ENCODE peak calls at places on chromosome 14, in four cellular contexts. One of them, this sample, is unnamed.

GRCh38 chr14:99732436-99733220 is 48.5 kb downstream of the CYP46A1 start:
- DNase-seq in K562: no peak
- DNase-seq in H1: no peak
- DNase-seq in GM12878: no peak
- DNase-seq in this sample: no peak

GRCh38 chr14:95935228-95935822 is 58.7 kb downstream of the TUNAR start:
- DNase-seq in K562: peak
- DNase-seq in H1: no peak
- DNase-seq in GM12878: no peak
- DNase-seq in this sample: peak

GRCh38 chr14:44785096-44785495 is 176.7 kb downstream of the KLHL28 start:
- DNase-seq in K562: no peak
- DNase-seq in H1: no peak
- DNase-seq in GM12878: no peak
- DNase-seq in this sample: no peak

GRCh38 chr14:87049886-87050820 is 942.8 kb downstream of the GALC start:
- DNase-seq in K562: peak
- DNase-seq in H1: peak
- DNase-seq in GM12878: no peak
- DNase-seq in this sample: peak

GRCh38 chr14:61603736-61604135 is 91.6 kb upstream of the HIF1A start:
- DNase-seq in K562: no peak
- DNase-seq in H1: no peak
- DNase-seq in GM12878: no peak
- DNase-seq in this sample: no peak

GRCh38 chr14:29856516-29856915 is 71.1 kb downstream of the PRKD1 start:
- DNase-seq in K562: no peak
- DNase-seq in H1: no peak
- DNase-seq in GM12878: no peak
- DNase-seq in this sample: no peak

GRCh38 chr14:104443391-104444158 is 136.0 kb upstream of the C14orf180 start:
- DNase-seq in K562: no peak
- DNase-seq in H1: peak
- DNase-seq in GM12878: no peak
- DNase-seq in this sample: no peak

GRCh38 chr14:99516156-99517045 is 35.2 kb downstream of the CCNK start:
- DNase-seq in K562: no peak
- DNase-seq in H1: no peak
- DNase-seq in GM12878: no peak
- DNase-seq in this sample: no peak

GRCh38 chr14:59137256-59137655 is 51.2 kb upstream of the DAAM1 start:
- DNase-seq in K562: no peak
- DNase-seq in H1: no peak
- DNase-seq in GM12878: no peak
- DNase-seq in this sample: peak

GRCh38 chr14:74610199-74610865 is 1.7 kb downstream of the LTBP2 start:
- DNase-seq in K562: no peak
- DNase-seq in H1: no peak
- DNase-seq in GM12878: no peak
- DNase-seq in this sample: no peak

GRCh38 chr14:54366726-54367707 is 29.8 kb upstream of the CDKN3 start:
- DNase-seq in K562: no peak
- DNase-seq in H1: peak
- DNase-seq in GM12878: no peak
- DNase-seq in this sample: peak

GRCh38 chr14:91496790-91497189 is 13.3 kb downstream of the PPP4R3A start:
- DNase-seq in K562: no peak
- DNase-seq in H1: no peak
- DNase-seq in GM12878: no peak
- DNase-seq in this sample: peak

GRCh38 chr14:96683575-96684289 is 113.5 kb upstream of the VRK1 start:
- DNase-seq in K562: no peak
- DNase-seq in H1: no peak
- DNase-seq in GM12878: no peak
- DNase-seq in this sample: no peak

GRCh38 chr14:48842785-48843184 is 743.4 kb downstream of the RPS29 start:
- DNase-seq in K562: no peak
- DNase-seq in H1: no peak
- DNase-seq in GM12878: no peak
- DNase-seq in this sample: no peak

GRCh38 chr14:77130386-77130785 is 11.2 kb downstream of the ZDHHC22 start:
- DNase-seq in K562: no peak
- DNase-seq in H1: no peak
- DNase-seq in GM12878: no peak
- DNase-seq in this sample: no peak

GRCh38 chr14:77126461-77126990 is 15.1 kb downstream of the ZDHHC22 start:
- DNase-seq in K562: no peak
- DNase-seq in H1: no peak
- DNase-seq in GM12878: no peak
- DNase-seq in this sample: no peak

GRCh38 chr14:77126074-77126325 is 15.6 kb downstream of the ZDHHC22 start:
- DNase-seq in K562: no peak
- DNase-seq in H1: no peak
- DNase-seq in GM12878: no peak
- DNase-seq in this sample: no peak

GRCh38 chr14:77131206-77131605 is 10.4 kb downstream of the ZDHHC22 start:
- DNase-seq in K562: no peak
- DNase-seq in H1: no peak
- DNase-seq in GM12878: no peak
- DNase-seq in this sample: no peak

GRCh38 chr14:77128414-77128891 is 13.1 kb downstream of the ZDHHC22 start:
- DNase-seq in K562: no peak
- DNase-seq in H1: no peak
- DNase-seq in GM12878: no peak
- DNase-seq in this sample: peak
- TF ChIP-seq BRCA1 in K562: no peak
- TF ChIP-seq BRCA1 in H1: no peak
- TF ChIP-seq BRCA1 in GM12878: no peak
- TF ChIP-seq BRCA1 in this sample: no peak

GRCh38 chr14:101176535-101177205 is 273.1 kb upstream of the RTL1 start:
- DNase-seq in K562: no peak
- DNase-seq in H1: no peak
- DNase-seq in GM12878: no peak
- DNase-seq in this sample: no peak

GRCh38 chr14:101175731-101176534 is 272.4 kb upstream of the RTL1 start:
- DNase-seq in K562: no peak
- DNase-seq in H1: no peak
- DNase-seq in GM12878: no peak
- DNase-seq in this sample: no peak

GRCh38 chr14:101173698-101174521 is 270.4 kb upstream of the RTL1 start:
- DNase-seq in K562: no peak
- DNase-seq in H1: no peak
- DNase-seq in GM12878: no peak
- DNase-seq in this sample: no peak

GRCh38 chr14:101174980-101175606 is 271.6 kb upstream of the RTL1 start:
- DNase-seq in K562: no peak
- DNase-seq in H1: no peak
- DNase-seq in GM12878: no peak
- DNase-seq in this sample: no peak

DNA sequence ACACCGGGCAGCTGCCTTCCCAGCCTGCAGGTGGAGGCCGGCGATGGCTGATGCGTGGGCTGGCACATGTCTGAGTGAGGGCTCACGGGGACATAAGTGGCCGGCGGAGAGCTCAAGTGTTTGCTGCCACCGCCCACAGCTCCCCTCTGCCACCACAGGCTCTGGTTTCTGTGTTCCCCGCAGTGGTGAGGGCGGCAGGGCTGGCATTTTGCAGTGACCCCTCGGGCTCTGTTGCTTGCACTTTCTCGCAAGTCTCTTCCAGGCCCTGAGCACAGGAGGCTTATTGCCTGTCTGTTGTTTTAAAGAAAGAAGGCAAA is 271.0 kb upstream of the RTL1 start:
- DNase-seq in K562: no peak
- DNase-seq in H1: no peak
- DNase-seq in GM12878: no peak
- DNase-seq in this sample: no peak
- TF ChIP-seq BRCA1 in K562: no peak
- TF ChIP-seq BRCA1 in H1: no peak
- TF ChIP-seq BRCA1 in GM12878: no peak
- TF ChIP-seq BRCA1 in this sample: no peak

GRCh38 chr14:68637106-68638021 is 155.5 kb downstream of the ZFP36L1 start:
- DNase-seq in K562: no peak
- DNase-seq in H1: peak
- DNase-seq in GM12878: no peak
- DNase-seq in this sample: no peak

GRCh38 chr14:68634874-68635601 is 157.8 kb downstream of the ZFP36L1 start:
- DNase-seq in K562: no peak
- DNase-seq in H1: peak
- DNase-seq in GM12878: no peak
- DNase-seq in this sample: no peak

GRCh38 chr14:68634346-68634745 is 158.5 kb downstream of the ZFP36L1 start:
- DNase-seq in K562: no peak
- DNase-seq in H1: peak
- DNase-seq in GM12878: no peak
- DNase-seq in this sample: no peak

GRCh38 chr14:68638056-68638816 is 154.6 kb downstream of the ZFP36L1 start:
- DNase-seq in K562: no peak
- DNase-seq in H1: peak
- DNase-seq in GM12878: no peak
- DNase-seq in this sample: peak

DNA sequence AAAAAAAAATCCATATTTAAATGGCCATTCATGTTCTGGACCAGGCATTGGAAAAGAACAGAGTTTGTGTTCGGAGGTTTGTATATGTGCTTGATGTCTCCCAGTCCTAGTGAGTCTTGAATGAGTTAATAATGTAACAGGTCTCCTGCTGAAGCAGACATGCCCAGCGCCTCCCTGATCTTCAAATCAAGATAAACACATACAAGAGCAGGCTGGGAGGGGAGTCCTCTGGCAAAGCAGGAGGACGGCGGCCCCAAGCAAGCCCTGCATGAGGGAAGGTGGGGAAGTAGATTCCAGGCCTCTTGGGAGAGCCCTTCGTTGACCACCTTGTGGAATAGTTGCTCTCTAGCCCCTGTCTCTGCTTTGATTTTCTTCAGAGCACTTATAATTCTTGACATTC is 156.3 kb downstream of the ZFP36L1 start:
- DNase-seq in K562: no peak
- DNase-seq in H1: peak
- DNase-seq in GM12878: no peak
- DNase-seq in this sample: no peak
- TF ChIP-seq BRCA1 in K562: no peak
- TF ChIP-seq BRCA1 in H1: no peak
- TF ChIP-seq BRCA1 in GM12878: no peak
- TF ChIP-seq BRCA1 in this sample: no peak

GRCh38 chr14:63510538-63510937 is 32.6 kb downstream of the PPP2R5E start:
- DNase-seq in K562: no peak
- DNase-seq in H1: no peak
- DNase-seq in GM12878: peak
- DNase-seq in this sample: no peak
- TF ChIP-seq BRCA1 in K562: no peak
- TF ChIP-seq BRCA1 in H1: no peak
- TF ChIP-seq BRCA1 in GM12878: no peak
- TF ChIP-seq BRCA1 in this sample: no peak

DNA sequence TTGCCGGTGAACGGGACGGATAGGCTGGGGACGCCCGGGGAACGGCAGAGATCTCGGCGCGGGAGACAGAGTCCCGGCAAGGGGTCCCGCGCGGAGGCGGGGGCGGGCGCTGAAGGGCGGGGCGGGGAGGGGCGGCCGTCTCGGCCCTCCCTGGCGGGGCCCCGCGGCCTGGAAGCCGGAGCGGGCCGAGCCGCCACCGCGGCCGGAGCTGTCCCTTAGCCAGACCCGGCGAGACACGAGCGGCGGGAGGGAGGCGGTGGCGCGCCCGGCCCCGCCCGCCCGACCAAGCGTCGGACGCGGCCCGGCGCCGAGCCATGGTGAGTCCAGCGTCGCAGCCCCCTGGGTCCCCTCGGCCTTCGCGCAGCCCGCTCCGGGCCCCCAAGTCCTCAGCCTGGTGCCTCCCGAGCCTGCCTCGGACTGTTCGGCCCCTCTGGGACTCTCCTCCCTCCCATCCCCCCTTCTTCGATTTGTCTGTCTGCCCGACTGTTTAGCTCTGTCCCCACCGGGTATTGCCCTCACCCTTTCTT is at the start of gene ARHGEF40:
- DNase-seq in K562: peak
- DNase-seq in H1: no peak
- DNase-seq in GM12878: no peak
- DNase-seq in this sample: no peak
- TF ChIP-seq BRCA1 in K562: no peak
- TF ChIP-seq BRCA1 in H1: no peak
- TF ChIP-seq BRCA1 in GM12878: no peak
- TF ChIP-seq BRCA1 in this sample: no peak

GRCh38 chr14:69014829-69015259 is 35.7 kb upstream of the ACTN1 start:
- DNase-seq in K562: no peak
- DNase-seq in H1: no peak
- DNase-seq in GM12878: no peak
- DNase-seq in this sample: no peak

GRCh38 chr14:69010632-69011031 is 31.5 kb upstream of the ACTN1 start:
- DNase-seq in K562: no peak
- DNase-seq in H1: no peak
- DNase-seq in GM12878: no peak
- DNase-seq in this sample: no peak

GRCh38 chr14:69012251-69012953 is 33.3 kb upstream of the ACTN1 start:
- DNase-seq in K562: no peak
- DNase-seq in H1: no peak
- DNase-seq in GM12878: no peak
- DNase-seq in this sample: no peak

GRCh38 chr14:69017706-69018105 is 38.6 kb upstream of the ACTN1 start:
- DNase-seq in K562: peak
- DNase-seq in H1: no peak
- DNase-seq in GM12878: no peak
- DNase-seq in this sample: no peak

GRCh38 chr14:69013943-69014782 is 35.1 kb upstream of the ACTN1 start:
- DNase-seq in K562: no peak
- DNase-seq in H1: no peak
- DNase-seq in GM12878: no peak
- DNase-seq in this sample: peak
- TF ChIP-seq BRCA1 in K562: no peak
- TF ChIP-seq BRCA1 in H1: no peak
- TF ChIP-seq BRCA1 in GM12878: no peak
- TF ChIP-seq BRCA1 in this sample: no peak